ENCODE peak calls at places on chromosomes 4 and X, in eight cellular contexts. K, E, O, S, N, X, H and I are unnamed samples.
A peak's percentile ranks its signal among the peaks of the same experiment; 100 is the strongest.

GRCh38 chrX:137566746-137567473 is 983 bp downstream of the ZIC3 start:
- DNase-seq in H (no peak), E (no peak), X (no peak), S (no peak), N (no peak), O (no peak), K (peak; percentile 2), I (peak; percentile 50)

GRCh38 chr4:143397887-143398286 is 61.2 kb downstream of the GAB1 start:
- DNase-seq in X (no peak), S (peak; percentile 45), H (no peak), K (no peak), N (no peak), O (no peak), E (no peak), I (no peak)

GRCh38 chr4:5824635-5825034 is 68.3 kb downstream of the CRMP1 start:
- DNase-seq in O (no peak), X (peak; percentile 45), H (no peak), S (peak; percentile 58), K (peak; percentile 25), N (no peak), E (no peak), I (no peak)

GRCh38 chr4:15003441-15003890 is 1.2 kb downstream of the CPEB2 start:
- DNase-seq in O (peak; percentile 23), S (no peak), X (peak; percentile 54), N (no peak), K (no peak), E (no peak), H (peak; percentile 52), I (peak; percentile 74)

GRCh38 chr4:76723916-76724315 is 174.0 kb downstream of the SOWAHB start:
- DNase-seq in O (peak; percentile 74), N (no peak), E (no peak), X (no peak), H (no peak), K (peak; percentile 34), S (no peak), I (no peak)

GRCh38 chr4:8555716-8556115 is 24.5 kb upstream of the GPR78 start:
- DNase-seq in N (no peak), S (no peak), X (no peak), E (no peak), O (no peak), K (no peak), H (no peak), I (no peak)

GRCh38 chr4:74181225-74181624 is 23.3 kb downstream of the MTHFD2L start:
- DNase-seq in X (peak; percentile 54), N (no peak), H (no peak), S (no peak), K (no peak), E (no peak), O (no peak), I (no peak)

GRCh38 chr4:70704333-70705145 is 16.2 kb downstream of the UTP3 start:
- DNase-seq in S (peak; percentile 81), H (peak; percentile 62), K (peak; percentile 87), X (peak; percentile 78), O (peak; percentile 59), E (peak; percentile 38), N (no peak), I (peak; percentile 92)

GRCh38 chrX:56564921-56565861 is 1.8 kb downstream of the UBQLN2 start:
- DNase-seq in N (no peak), S (no peak), O (no peak), H (no peak), X (no peak), E (no peak), K (peak; percentile 28), I (no peak)

GRCh38 chr4:182589100-182589499 is 328.1 kb downstream of the DCTD start:
- DNase-seq in N (no peak), E (no peak), X (no peak), O (no peak), S (no peak), H (no peak), K (no peak), I (no peak)

GRCh38 chr4:25911356-25911755 is 2.7 kb upstream of the SMIM20 start:
- DNase-seq in H (no peak), E (no peak), X (no peak), K (no peak), O (no peak), N (no peak), S (no peak), I (no peak)

GRCh38 chr4:98657531-98658286 is 702 bp downstream of the TSPAN5 start:
- DNase-seq in O (no peak), E (peak; percentile 34), S (peak; percentile 83), K (peak; percentile 93), H (peak; percentile 30), X (peak; percentile 81), N (no peak), I (peak; percentile 72)

GRCh38 chr4:151489462-151490203 is 80.7 kb downstream of the FHIP1A start:
- DNase-seq in K (no peak), H (no peak), O (no peak), N (no peak), X (no peak), S (no peak), E (no peak), I (peak; percentile 53)

GRCh38 chr4:32268949-32269348 is 1548.8 kb downstream of the PCDH7 start:
- DNase-seq in K (no peak), N (no peak), E (no peak), X (peak; percentile 3), S (peak; percentile 21), H (no peak), O (no peak), I (no peak)

GRCh38 chrX:1452497-1453389 is at the start of gene ASMTL:
- DNase-seq in E (peak; percentile 100), O (peak; percentile 98), N (peak; percentile 100), X (peak; percentile 97), K (peak; percentile 100), H (peak; percentile 100), S (peak; percentile 99), I (peak; percentile 100)

GRCh38 chrX:122850326-122850725 is 333.8 kb upstream of the GRIA3 start:
- DNase-seq in H (no peak), N (no peak), S (no peak), X (no peak), O (no peak), K (no peak), E (no peak), I (no peak)

GRCh38 chrX:2707334-2707760 is 16.3 kb downstream of the CD99 start:
- DNase-seq in E (peak; percentile 59), S (peak; percentile 60), H (peak; percentile 57), N (no peak), O (peak; percentile 50), X (peak; percentile 99), K (peak; percentile 63), I (peak; percentile 57)

GRCh38 chr4:109559625-109559982 is 442 bp upstream of the MCUB start:
- DNase-seq in O (no peak), N (no peak), E (peak; percentile 50), S (no peak), K (no peak), X (no peak), H (peak; percentile 31), I (peak; percentile 76)

GRCh38 chr4:2357821-2358745 is 60.4 kb downstream of the ZFYVE28 start:
- DNase-seq in K (no peak), H (no peak), S (no peak), N (no peak), E (no peak), O (no peak), X (no peak), I (no peak)

GRCh38 chr4:181662383-181662782 is 580.8 kb upstream of the TENM3 start:
- DNase-seq in O (no peak), X (no peak), N (no peak), K (peak; percentile 69), H (no peak), S (no peak), E (no peak), I (no peak)

GRCh38 chrX:49172280-49172780 is 632 bp downstream of the PLP2 start:
- DNase-seq in X (peak; percentile 49), K (no peak), H (peak; percentile 51), O (peak; percentile 63), S (peak; percentile 21), N (no peak), E (peak; percentile 55), I (no peak)

GRCh38 chr4:14338206-14338605 is 664.1 kb upstream of the CPEB2 start:
- DNase-seq in S (no peak), N (no peak), H (no peak), O (no peak), K (no peak), E (no peak), X (no peak), I (no peak)

GRCh38 chr4:35534946-35535345 is 709.4 kb downstream of the ARAP2 start:
- DNase-seq in E (no peak), X (no peak), N (no peak), O (no peak), S (no peak), K (no peak), H (no peak), I (no peak)

GRCh38 chrX:8981742-8982141 is 52.2 kb downstream of the FAM9B start:
- DNase-seq in K (no peak), N (no peak), X (no peak), S (no peak), O (no peak), E (peak; percentile 5), H (peak; percentile 8), I (no peak)

GRCh38 chr4:101238706-101239105 is 108.6 kb downstream of the PPP3CA start:
- DNase-seq in N (no peak), E (no peak), O (no peak), K (no peak), S (peak; percentile 79), H (no peak), X (peak; percentile 61), I (no peak)

GRCh38 chr4:116386856-116387255 is 698.5 kb downstream of the TRAM1L1 start:
- DNase-seq in K (no peak), X (no peak), N (no peak), E (no peak), H (no peak), O (no peak), S (no peak), I (no peak)

GRCh38 chrX:23372220-23372902 is 37.7 kb downstream of the PTCHD1 start:
- DNase-seq in K (no peak), S (no peak), H (no peak), X (no peak), N (no peak), O (no peak), E (no peak), I (no peak)

GRCh38 chrX:2474963-2475726 is 25.6 kb downstream of the DHRSX start:
- DNase-seq in H (no peak), X (no peak), E (no peak), S (no peak), K (no peak), O (no peak), N (no peak), I (peak; percentile 27)

GRCh38 chr4:22071749-22072148 is 123.2 kb upstream of the KCNIP4 start:
- DNase-seq in E (no peak), H (no peak), O (no peak), K (no peak), N (no peak), X (no peak), S (no peak), I (no peak)

GRCh38 chr4:7806724-7807123 is 132.9 kb downstream of the AFAP1 start:
- DNase-seq in E (no peak), K (peak; percentile 58), X (peak; percentile 63), H (no peak), S (no peak), O (no peak), N (no peak), I (no peak)

GRCh38 chrX:109966246-109966645 is 36.7 kb upstream of the TMEM164 start:
- DNase-seq in X (peak; percentile 9), H (no peak), O (no peak), K (no peak), S (no peak), N (no peak), E (no peak), I (no peak)

GRCh38 chr4:54897590-54897989 is 227.8 kb downstream of the KDR start:
- DNase-seq in E (no peak), O (no peak), H (no peak), S (peak; percentile 37), N (no peak), X (no peak), K (no peak), I (no peak)

GRCh38 chrX:139203681-139204575 is 326.6 kb upstream of the F9 start:
- DNase-seq in K (peak; percentile 2), S (no peak), O (no peak), E (no peak), H (no peak), N (no peak), X (no peak), I (peak; percentile 64)

GRCh38 chr4:138553001-138553845 is 311.1 kb upstream of the SLC7A11 start:
- DNase-seq in H (no peak), O (no peak), X (no peak), S (no peak), N (no peak), E (no peak), K (no peak), I (no peak)